ENCODE peak calls at places on chromosomes 13 and 19, in nine cellular contexts. Q is iris pigment epithelial cell; C is activated naive CD8-positive, alpha-beta T cell treated with anti-CD3 and anti-CD28 coated beads, Interleukin-2, amount 50 U/mL, for 24 hours; Z is Caki2; O is dorsolateral prefrontal cortex; Y is mesothelial cell of epicardium; B is NCI-H460; T is stimulated activated CD4-positive, alpha-beta T cell treated with anti-CD3 and anti-CD28 coated beads, TNF-alpha, amount 100 ng/mL, for 1 hour; U is A549. R is an unnamed sample.

GRCh38 chr13:110070511-110071120 is 236.3 kb downstream of the COL4A1 start:
- DNase-seq in O (no peak), Q (peak), C (no peak), B (no peak), Y (no peak), U (no peak), T (no peak), Z (peak), R (no peak)

GRCh38 chr13:77853701-77854100 is 64.9 kb downstream of the EDNRB start:
- DNase-seq in O (no peak), Y (no peak), Z (no peak), C (no peak), T (no peak), B (no peak), Q (no peak), U (no peak), R (no peak)

GRCh38 chr19:35165200-35166058 is 10.9 kb downstream of the FXYD5 start:
- DNase-seq in Y (no peak), T (no peak), C (no peak), U (no peak), Z (no peak), O (no peak), Q (no peak), B (no peak), R (no peak)

GRCh38 chr13:40330950-40331349 is 335.5 kb downstream of the FOXO1 start:
- DNase-seq in O (no peak), Z (no peak), C (no peak), Q (no peak), U (no peak), B (no peak), T (no peak), Y (no peak), R (no peak)

GRCh38 chr19:18203408-18203862 is 407 bp downstream of the RAB3A start:
- DNase-seq in O (peak), Z (no peak), C (peak), Q (peak), U (no peak), Y (no peak), T (no peak), B (no peak), R (peak)

GRCh38 chr13:95601906-95602305 is 42.6 kb downstream of the DZIP1 start:
- DNase-seq in Y (no peak), Z (no peak), Q (no peak), U (no peak), O (no peak), B (no peak), C (no peak), T (no peak), R (no peak)

GRCh38 chr19:30695171-30695875 is 323.1 kb downstream of the ZNF536 start:
- DNase-seq in Z (no peak), Y (no peak), B (no peak), O (no peak), T (no peak), Q (no peak), C (no peak), U (no peak), R (no peak)

GRCh38 chr13:113835461-113836274 is 28.2 kb downstream of the GAS6 start:
- DNase-seq in O (no peak), C (no peak), Y (no peak), U (peak), T (no peak), B (no peak), Z (no peak), Q (peak), R (no peak)

GRCh38 chr13:111920932-111921705 is 145.8 kb upstream of the SOX1 start:
- DNase-seq in B (no peak), Y (no peak), T (no peak), Q (no peak), Z (no peak), C (no peak), U (no peak), O (peak), R (no peak)

GRCh38 chr19:35048911-35049411 is 7.4 kb downstream of the HPN start:
- DNase-seq in C (no peak), U (no peak), O (peak), B (no peak), T (no peak), Q (no peak), Y (no peak), Z (no peak), R (peak)

GRCh38 chr13:41075034-41075433 is 13.7 kb downstream of the WBP4 start:
- DNase-seq in Y (no peak), B (peak), C (no peak), O (no peak), Q (peak), Z (no peak), T (no peak), U (peak), R (no peak)